ENCODE peak calls at places on chromosomes 11 and 22, in ten cellular contexts. One of them, this sample, is unnamed.

GRCh38 chr11:57205046-57205671 is 23.4 kb downstream of the LRRC55 start:
- DNase-seq in mucosa of descending colon: no peak
- DNase-seq in HS-5: no peak
- DNase-seq in NCI-H510A treated with DMSO at 0.1 percent for 48 hours: no peak
- DNase-seq in stimulated activated CD4-positive, alpha-beta T cell treated with anti-CD3 and anti-CD28 coated beads, TNF-alpha, amount 100 ng/mL, for 1 hour: no peak
- DNase-seq in effector memory CD4-positive, alpha-beta T cell: no peak
- DNase-seq in ascending aorta: no peak
- DNase-seq in SIG-M5: no peak
- DNase-seq in HL-60: no peak
- DNase-seq in posterior cingulate gyrus: no peak
- DNase-seq in this sample: no peak

GRCh38 chr11:86785576-86785975 is 14.8 kb upstream of the PRSS23 start:
- DNase-seq in SIG-M5: no peak
- DNase-seq in stimulated activated CD4-positive, alpha-beta T cell treated with anti-CD3 and anti-CD28 coated beads, TNF-alpha, amount 100 ng/mL, for 1 hour: no peak
- DNase-seq in posterior cingulate gyrus: no peak
- DNase-seq in ascending aorta: no peak
- DNase-seq in HL-60: no peak
- DNase-seq in HS-5: no peak
- DNase-seq in effector memory CD4-positive, alpha-beta T cell: no peak
- DNase-seq in mucosa of descending colon: no peak
- DNase-seq in NCI-H510A treated with DMSO at 0.1 percent for 48 hours: no peak
- DNase-seq in this sample: no peak

GRCh38 chr11:127056338-127056971 is 55.9 kb upstream of the KIRREL3 start:
- DNase-seq in NCI-H510A treated with DMSO at 0.1 percent for 48 hours: peak
- DNase-seq in HS-5: no peak
- DNase-seq in effector memory CD4-positive, alpha-beta T cell: no peak
- DNase-seq in ascending aorta: no peak
- DNase-seq in SIG-M5: no peak
- DNase-seq in mucosa of descending colon: no peak
- DNase-seq in posterior cingulate gyrus: no peak
- DNase-seq in stimulated activated CD4-positive, alpha-beta T cell treated with anti-CD3 and anti-CD28 coated beads, TNF-alpha, amount 100 ng/mL, for 1 hour: no peak
- DNase-seq in HL-60: no peak
- DNase-seq in this sample: no peak

GRCh38 chr11:90229791-90230190 is 6.9 kb upstream of the CHORDC1 start:
- DNase-seq in mucosa of descending colon: no peak
- DNase-seq in SIG-M5: no peak
- DNase-seq in HS-5: no peak
- DNase-seq in effector memory CD4-positive, alpha-beta T cell: no peak
- DNase-seq in ascending aorta: no peak
- DNase-seq in stimulated activated CD4-positive, alpha-beta T cell treated with anti-CD3 and anti-CD28 coated beads, TNF-alpha, amount 100 ng/mL, for 1 hour: no peak
- DNase-seq in posterior cingulate gyrus: no peak
- DNase-seq in HL-60: no peak
- DNase-seq in NCI-H510A treated with DMSO at 0.1 percent for 48 hours: no peak
- DNase-seq in this sample: no peak

GRCh38 chr11:129324533-129325175 is 51.0 kb upstream of the BARX2 start:
- DNase-seq in HS-5: no peak
- DNase-seq in mucosa of descending colon: peak
- DNase-seq in stimulated activated CD4-positive, alpha-beta T cell treated with anti-CD3 and anti-CD28 coated beads, TNF-alpha, amount 100 ng/mL, for 1 hour: no peak
- DNase-seq in NCI-H510A treated with DMSO at 0.1 percent for 48 hours: peak
- DNase-seq in HL-60: peak
- DNase-seq in ascending aorta: no peak
- DNase-seq in SIG-M5: no peak
- DNase-seq in effector memory CD4-positive, alpha-beta T cell: no peak
- DNase-seq in posterior cingulate gyrus: no peak
- DNase-seq in this sample: no peak

GRCh38 chr22:37010976-37011375 is 8.3 kb downstream of the TST start:
- DNase-seq in stimulated activated CD4-positive, alpha-beta T cell treated with anti-CD3 and anti-CD28 coated beads, TNF-alpha, amount 100 ng/mL, for 1 hour: no peak
- DNase-seq in effector memory CD4-positive, alpha-beta T cell: no peak
- DNase-seq in posterior cingulate gyrus: no peak
- DNase-seq in HS-5: no peak
- DNase-seq in SIG-M5: no peak
- DNase-seq in HL-60: no peak
- DNase-seq in ascending aorta: no peak
- DNase-seq in NCI-H510A treated with DMSO at 0.1 percent for 48 hours: no peak
- DNase-seq in mucosa of descending colon: peak
- DNase-seq in this sample: no peak

GRCh38 chr22:48516571-48516970 is 1311.1 kb downstream of the BRD1 start:
- DNase-seq in mucosa of descending colon: no peak
- DNase-seq in stimulated activated CD4-positive, alpha-beta T cell treated with anti-CD3 and anti-CD28 coated beads, TNF-alpha, amount 100 ng/mL, for 1 hour: no peak
- DNase-seq in ascending aorta: no peak
- DNase-seq in HS-5: no peak
- DNase-seq in SIG-M5: no peak
- DNase-seq in HL-60: no peak
- DNase-seq in effector memory CD4-positive, alpha-beta T cell: no peak
- DNase-seq in posterior cingulate gyrus: no peak
- DNase-seq in NCI-H510A treated with DMSO at 0.1 percent for 48 hours: no peak
- DNase-seq in this sample: no peak

GRCh38 chr22:46674367-46674781 is 54.2 kb downstream of the GRAMD4 start:
- DNase-seq in NCI-H510A treated with DMSO at 0.1 percent for 48 hours: no peak
- DNase-seq in HL-60: peak
- DNase-seq in HS-5: no peak
- DNase-seq in posterior cingulate gyrus: no peak
- DNase-seq in SIG-M5: no peak
- DNase-seq in effector memory CD4-positive, alpha-beta T cell: peak
- DNase-seq in ascending aorta: peak
- DNase-seq in mucosa of descending colon: peak
- DNase-seq in stimulated activated CD4-positive, alpha-beta T cell treated with anti-CD3 and anti-CD28 coated beads, TNF-alpha, amount 100 ng/mL, for 1 hour: peak
- DNase-seq in this sample: no peak

GRCh38 chr22:21827628-21828267 is 39.7 kb downstream of the MAPK1 start:
- DNase-seq in mucosa of descending colon: no peak
- DNase-seq in ascending aorta: no peak
- DNase-seq in posterior cingulate gyrus: no peak
- DNase-seq in HS-5: no peak
- DNase-seq in effector memory CD4-positive, alpha-beta T cell: no peak
- DNase-seq in SIG-M5: no peak
- DNase-seq in NCI-H510A treated with DMSO at 0.1 percent for 48 hours: no peak
- DNase-seq in stimulated activated CD4-positive, alpha-beta T cell treated with anti-CD3 and anti-CD28 coated beads, TNF-alpha, amount 100 ng/mL, for 1 hour: no peak
- DNase-seq in HL-60: no peak
- DNase-seq in this sample: no peak

GRCh38 chr11:65576867-65577755 is 1.3 kb downstream of the EHBP1L1 start:
- DNase-seq in effector memory CD4-positive, alpha-beta T cell: peak
- DNase-seq in posterior cingulate gyrus: no peak
- DNase-seq in HS-5: no peak
- DNase-seq in NCI-H510A treated with DMSO at 0.1 percent for 48 hours: no peak
- DNase-seq in HL-60: peak
- DNase-seq in SIG-M5: peak
- DNase-seq in mucosa of descending colon: peak
- DNase-seq in ascending aorta: peak
- DNase-seq in stimulated activated CD4-positive, alpha-beta T cell treated with anti-CD3 and anti-CD28 coated beads, TNF-alpha, amount 100 ng/mL, for 1 hour: no peak
- DNase-seq in this sample: no peak

GRCh38 chr11:2791139-2791520 is 91.3 kb upstream of the KCNQ1OT1 start:
- DNase-seq in stimulated activated CD4-positive, alpha-beta T cell treated with anti-CD3 and anti-CD28 coated beads, TNF-alpha, amount 100 ng/mL, for 1 hour: no peak
- DNase-seq in HL-60: no peak
- DNase-seq in posterior cingulate gyrus: peak
- DNase-seq in ascending aorta: peak
- DNase-seq in effector memory CD4-positive, alpha-beta T cell: no peak
- DNase-seq in NCI-H510A treated with DMSO at 0.1 percent for 48 hours: no peak
- DNase-seq in mucosa of descending colon: no peak
- DNase-seq in HS-5: no peak
- DNase-seq in SIG-M5: no peak
- DNase-seq in this sample: no peak

GRCh38 chr11:16784097-16784496 is 45.6 kb downstream of the C11orf58 start:
- DNase-seq in HS-5: no peak
- DNase-seq in effector memory CD4-positive, alpha-beta T cell: no peak
- DNase-seq in mucosa of descending colon: no peak
- DNase-seq in stimulated activated CD4-positive, alpha-beta T cell treated with anti-CD3 and anti-CD28 coated beads, TNF-alpha, amount 100 ng/mL, for 1 hour: no peak
- DNase-seq in NCI-H510A treated with DMSO at 0.1 percent for 48 hours: no peak
- DNase-seq in SIG-M5: no peak
- DNase-seq in ascending aorta: no peak
- DNase-seq in HL-60: no peak
- DNase-seq in posterior cingulate gyrus: no peak
- DNase-seq in this sample: no peak

GRCh38 chr11:11786771-11787170 is 55.0 kb upstream of the USP47 start:
- DNase-seq in HL-60: peak
- DNase-seq in HS-5: no peak
- DNase-seq in NCI-H510A treated with DMSO at 0.1 percent for 48 hours: no peak
- DNase-seq in SIG-M5: no peak
- DNase-seq in effector memory CD4-positive, alpha-beta T cell: no peak
- DNase-seq in posterior cingulate gyrus: no peak
- DNase-seq in ascending aorta: no peak
- DNase-seq in stimulated activated CD4-positive, alpha-beta T cell treated with anti-CD3 and anti-CD28 coated beads, TNF-alpha, amount 100 ng/mL, for 1 hour: no peak
- DNase-seq in mucosa of descending colon: no peak
- DNase-seq in this sample: no peak

GRCh38 chr11:68099474-68100405 is 21.4 kb downstream of the CHKA start:
- DNase-seq in ascending aorta: no peak
- DNase-seq in NCI-H510A treated with DMSO at 0.1 percent for 48 hours: peak
- DNase-seq in effector memory CD4-positive, alpha-beta T cell: no peak
- DNase-seq in posterior cingulate gyrus: no peak
- DNase-seq in mucosa of descending colon: peak
- DNase-seq in HL-60: peak
- DNase-seq in HS-5: no peak
- DNase-seq in SIG-M5: no peak
- DNase-seq in stimulated activated CD4-positive, alpha-beta T cell treated with anti-CD3 and anti-CD28 coated beads, TNF-alpha, amount 100 ng/mL, for 1 hour: no peak
- DNase-seq in this sample: no peak

GRCh38 chr11:69320326-69320725 is 26.4 kb downstream of the MYEOV start:
- DNase-seq in posterior cingulate gyrus: no peak
- DNase-seq in HL-60: no peak
- DNase-seq in HS-5: no peak
- DNase-seq in effector memory CD4-positive, alpha-beta T cell: no peak
- DNase-seq in NCI-H510A treated with DMSO at 0.1 percent for 48 hours: no peak
- DNase-seq in mucosa of descending colon: no peak
- DNase-seq in SIG-M5: no peak
- DNase-seq in ascending aorta: no peak
- DNase-seq in stimulated activated CD4-positive, alpha-beta T cell treated with anti-CD3 and anti-CD28 coated beads, TNF-alpha, amount 100 ng/mL, for 1 hour: no peak
- DNase-seq in this sample: no peak

GRCh38 chr11:70883973-70884688 is 368.2 kb downstream of the SHANK2 start:
- DNase-seq in HL-60: no peak
- DNase-seq in HS-5: no peak
- DNase-seq in posterior cingulate gyrus: no peak
- DNase-seq in mucosa of descending colon: no peak
- DNase-seq in ascending aorta: no peak
- DNase-seq in stimulated activated CD4-positive, alpha-beta T cell treated with anti-CD3 and anti-CD28 coated beads, TNF-alpha, amount 100 ng/mL, for 1 hour: no peak
- DNase-seq in NCI-H510A treated with DMSO at 0.1 percent for 48 hours: no peak
- DNase-seq in SIG-M5: no peak
- DNase-seq in effector memory CD4-positive, alpha-beta T cell: no peak
- DNase-seq in this sample: no peak

GRCh38 chr11:10716543-10717259 is 23.1 kb upstream of the IRAG1 start:
- DNase-seq in NCI-H510A treated with DMSO at 0.1 percent for 48 hours: no peak
- DNase-seq in posterior cingulate gyrus: no peak
- DNase-seq in HS-5: no peak
- DNase-seq in mucosa of descending colon: no peak
- DNase-seq in stimulated activated CD4-positive, alpha-beta T cell treated with anti-CD3 and anti-CD28 coated beads, TNF-alpha, amount 100 ng/mL, for 1 hour: no peak
- DNase-seq in HL-60: no peak
- DNase-seq in ascending aorta: no peak
- DNase-seq in SIG-M5: no peak
- DNase-seq in effector memory CD4-positive, alpha-beta T cell: no peak
- DNase-seq in this sample: no peak

GRCh38 chr11:123100378-123101085 is 38.6 kb upstream of the HSPA8 start:
- DNase-seq in ascending aorta: no peak
- DNase-seq in effector memory CD4-positive, alpha-beta T cell: no peak
- DNase-seq in HL-60: no peak
- DNase-seq in NCI-H510A treated with DMSO at 0.1 percent for 48 hours: no peak
- DNase-seq in HS-5: no peak
- DNase-seq in stimulated activated CD4-positive, alpha-beta T cell treated with anti-CD3 and anti-CD28 coated beads, TNF-alpha, amount 100 ng/mL, for 1 hour: no peak
- DNase-seq in SIG-M5: no peak
- DNase-seq in mucosa of descending colon: no peak
- DNase-seq in posterior cingulate gyrus: no peak
- DNase-seq in this sample: peak

This sample was measured in cerebellar nuclear complex.